ENCODE peak calls at places on chromosomes 3 and 15, in nine cellular contexts. C, X, P, A, F, G, Q, M and Z are unnamed samples.

GRCh38 chr3:46849098-46849631 is 14.1 kb downstream of the MYL3 start:
- DNase-seq in C (no peak), X (no peak), P (no peak), A (no peak), F (no peak), G (no peak), Q (no peak), M (no peak), Z (peak)

GRCh38 chr3:172082269-172082668 is 42.9 kb downstream of the FNDC3B start:
- DNase-seq in C (peak), X (no peak), P (peak), A (peak), F (no peak), G (no peak), Q (no peak), M (no peak), Z (no peak)

GRCh38 chr3:120214161-120214560 is 70.9 kb downstream of the GPR156 start:
- DNase-seq in C (no peak), X (no peak), P (peak), A (no peak), F (no peak), G (no peak), Q (no peak), M (no peak), Z (no peak)

GRCh38 chr3:45644467-45645201 is 44.6 kb upstream of the SACM1L start:
- DNase-seq in C (no peak), X (peak), P (peak), A (peak), F (no peak), G (no peak), Q (no peak), M (no peak), Z (no peak)

GRCh38 chr3:32696523-32696922 is 11.5 kb downstream of the CNOT10 start:
- DNase-seq in C (no peak), X (no peak), P (no peak), A (no peak), F (no peak), G (no peak), Q (no peak), M (no peak), Z (no peak)

GRCh38 chr3:188076176-188076575 is 77.8 kb upstream of the LPP start:
- DNase-seq in C (peak), X (no peak), P (no peak), A (no peak), F (no peak), G (no peak), Q (no peak), M (no peak), Z (no peak)

GRCh38 chr3:197484204-197484901 is 71.4 kb downstream of the BDH1 start:
- DNase-seq in C (no peak), X (no peak), P (no peak), A (no peak), F (no peak), G (no peak), Q (no peak), M (no peak), Z (no peak)

GRCh38 chr3:66224220-66224619 is 3.4 kb downstream of the SLC25A26 start:
- DNase-seq in C (no peak), X (no peak), P (no peak), A (no peak), F (no peak), G (no peak), Q (peak), M (no peak), Z (no peak)

GRCh38 chr3:148718982-148719862 is 21.5 kb downstream of the AGTR1 start:
- DNase-seq in C (no peak), X (peak), P (peak), A (peak), F (no peak), G (no peak), Q (no peak), M (no peak), Z (no peak)

GRCh38 chr15:35852818-35853624 is 307.1 kb upstream of the DPH6 start:
- DNase-seq in C (no peak), X (no peak), P (peak), A (peak), F (no peak), G (no peak), Q (no peak), M (no peak), Z (no peak)

GRCh38 chr3:142210608-142211007 is 14.8 kb downstream of the GK5 start:
- DNase-seq in C (no peak), X (no peak), P (peak), A (peak), F (no peak), G (no peak), Q (no peak), M (no peak), Z (no peak)